ENCODE peak calls at places on chromosome 21, in four cellular contexts. L is NCI-H1092 treated with DMSO at 0.1 percent for 48 hours, M is thoracic aorta, F is HTR-8/SVneo. Y is an unnamed sample.

GRCh38 chr21:44448651-44449131 is 6.6 kb upstream of the LRRC3 start:
- DNase-seq in M (no peak), L (no peak), F (no peak), Y (no peak)

GRCh38 chr21:38712076-38712475 is 93.7 kb upstream of the ETS2 start:
- DNase-seq in L (peak), F (peak), M (no peak), Y (peak)

GRCh38 chr21:32812035-32812434 is 40.5 kb upstream of the PAXBP1 start:
- DNase-seq in M (no peak), F (no peak), L (no peak), Y (no peak)

GRCh38 chr21:29678616-29679015 is 261.2 kb downstream of the GRIK1 start:
- DNase-seq in F (no peak), M (no peak), L (no peak), Y (no peak)

GRCh38 chr21:45824546-45825208 is 156.9 kb upstream of the COL6A1 start:
- DNase-seq in L (no peak), F (no peak), M (no peak), Y (peak)

GRCh38 chr21:40846566-40847411 is at the start of gene DSCAM:
- DNase-seq in L (peak), F (no peak), M (no peak), Y (peak)

GRCh38 chr21:42091899-42092508 is 20.9 kb downstream of the UMODL1 start:
- DNase-seq in L (no peak), F (no peak), M (no peak), Y (no peak)

GRCh38 chr21:45386336-45386727 is 18.6 kb upstream of the COL18A1 start:
- DNase-seq in L (no peak), M (no peak), F (no peak), Y (no peak)

GRCh38 chr21:41501919-41502318 is 6.0 kb downstream of the TMPRSS2 start:
- DNase-seq in L (no peak), F (no peak), M (no peak), Y (no peak)

GRCh38 chr21:33036430-33037162 is 10.9 kb downstream of the OLIG2 start:
- DNase-seq in L (no peak), F (peak), M (no peak), Y (no peak)

GRCh38 chr21:31735518-31735992 is 3.6 kb upstream of the SCAF4 start:
- DNase-seq in M (no peak), F (no peak), L (no peak), Y (no peak)

GRCh38 chr21:31730687-31731111 is 1.2 kb downstream of the SCAF4 start:
- DNase-seq in M (no peak), L (peak), F (no peak), Y (peak)

GRCh38 chr21:41606706-41607105 is 98.7 kb upstream of the TMPRSS2 start:
- DNase-seq in L (no peak), F (no peak), M (no peak), Y (no peak)

GRCh38 chr21:15063821-15064575 is 802 bp downstream of the NRIP1 start:
- DNase-seq in F (no peak), M (no peak), L (peak), Y (no peak)

GRCh38 chr21:38832664-38833063 is 26.9 kb downstream of the ETS2 start:
- DNase-seq in L (no peak), M (no peak), F (no peak), Y (no peak)

GRCh38 chr21:45299864-45300785 is 12.4 kb upstream of the POFUT2 start:
- DNase-seq in L (no peak), F (no peak), M (no peak), Y (no peak)

GRCh38 chr21:44904141-44904923 is 16.4 kb downstream of the ITGB2 start:
- DNase-seq in M (no peak), F (no peak), L (no peak), Y (no peak)

Y was measured in NCI-H1417.